ENCODE peak calls at places on chromosomes 1 and 21, in five cellular contexts. D, V, Y, M and T are unnamed samples.

GRCh38 chr1:159171688-159172501 is 480 bp downstream of the CADM3 start:
- DNase-seq in D (no peak), V (no peak), M (peak), Y (no peak), T (no peak)

GRCh38 chr1:171965802-171966201 is 124.5 kb downstream of the DNM3 start:
- DNase-seq in Y (no peak), V (peak), M (no peak), D (peak), T (no peak)

GRCh38 chr1:9371391-9371935 is 78.8 kb downstream of the SPSB1 start:
- DNase-seq in Y (no peak), V (peak), M (peak), D (peak), T (no peak)

GRCh38 chr21:31622397-31622796 is 37.1 kb upstream of the SOD1 start:
- DNase-seq in M (no peak), Y (no peak), D (no peak), V (no peak), T (no peak)

GRCh38 chr1:6591222-6591621 is 11.4 kb downstream of the ZBTB48 start:
- DNase-seq in Y (no peak), D (no peak), M (no peak), V (no peak), T (no peak)

GRCh38 chr1:21045351-21045750 is 131.3 kb downstream of the EIF4G3 start:
- DNase-seq in Y (no peak), V (no peak), M (no peak), D (no peak), T (no peak)

GRCh38 chr1:30749691-30750583 is 7.6 kb downstream of the LAPTM5 start:
- DNase-seq in D (no peak), Y (no peak), M (no peak), V (no peak), T (no peak)

GRCh38 chr1:33436557-33437296 is 5.8 kb upstream of the PHC2 start:
- DNase-seq in V (no peak), D (peak), Y (no peak), M (no peak), T (no peak)

GRCh38 chr1:61659061-61659460 is 65.9 kb downstream of the TM2D1 start:
- DNase-seq in D (no peak), M (no peak), Y (no peak), V (peak), T (no peak)

GRCh38 chr1:246632584-246633168 is 66.4 kb downstream of the CNST start:
- DNase-seq in Y (no peak), D (peak), V (peak), M (peak), T (no peak)

GRCh38 chr1:240385985-240386978 is 225.7 kb downstream of the GREM2 start:
- DNase-seq in Y (peak), D (peak), M (no peak), V (peak), T (peak)

GRCh38 chr1:227318852-227319607 is 738 bp upstream of the CDC42BPA start:
- DNase-seq in Y (peak), M (peak), D (peak), V (peak), T (peak)

GRCh38 chr1:157105988-157106812 is 6.6 kb upstream of the ETV3L start:
- DNase-seq in Y (peak), D (peak), V (peak), M (no peak), T (peak)

GRCh38 chr1:48061162-48062136 is 64.3 kb upstream of the TRABD2B start:
- DNase-seq in M (peak), D (peak), Y (peak), V (peak), T (peak)

GRCh38 chr1:196651637-196652215 is at the start of gene CFH:
- DNase-seq in D (peak), V (peak), Y (peak), M (no peak), T (peak)

GRCh38 chr1:207241164-207241934 is 80.1 kb upstream of the CD55 start:
- DNase-seq in M (no peak), Y (peak), V (no peak), D (no peak), T (peak)

GRCh38 chr1:36419569-36419968 is 21.9 kb upstream of the LSM10 start:
- DNase-seq in M (no peak), Y (no peak), D (peak), V (no peak), T (no peak)

GRCh38 chr1:220928320-220928719 is 49.1 kb downstream of the HLX start:
- DNase-seq in M (no peak), D (no peak), Y (no peak), V (no peak), T (no peak)

GRCh38 chr1:4794020-4794780 is 139.8 kb downstream of the AJAP1 start:
- DNase-seq in V (no peak), D (no peak), Y (no peak), M (no peak), T (no peak)

GRCh38 chr1:204828352-204828850 is 42.3 kb upstream of the NFASC start:
- DNase-seq in V (peak), M (peak), Y (peak), D (no peak), T (peak)

GRCh38 chr1:173414136-173414535 is 63.0 kb upstream of the PRDX6 start:
- DNase-seq in V (no peak), Y (no peak), D (no peak), M (no peak), T (no peak)

GRCh38 chr1:11934295-11935039 is at the start of gene PLOD1:
- DNase-seq in Y (peak), V (peak), D (peak), M (peak), T (peak)
- TF ChIP-seq CTCF in Y (no peak), V (no peak), D (no peak), M (no peak), T (no peak)

GRCh38 chr1:69401894-69402293 is 165.8 kb upstream of the LRRC7 start:
- DNase-seq in V (no peak), D (no peak), Y (no peak), M (no peak), T (no peak)

GRCh38 chr1:69403911-69404310 is 163.8 kb upstream of the LRRC7 start:
- DNase-seq in V (no peak), M (no peak), D (no peak), Y (no peak), T (no peak)

GRCh38 chr1:69404486-69404885 is 163.2 kb upstream of the LRRC7 start:
- DNase-seq in D (no peak), V (no peak), Y (no peak), M (no peak), T (no peak)

DNA sequence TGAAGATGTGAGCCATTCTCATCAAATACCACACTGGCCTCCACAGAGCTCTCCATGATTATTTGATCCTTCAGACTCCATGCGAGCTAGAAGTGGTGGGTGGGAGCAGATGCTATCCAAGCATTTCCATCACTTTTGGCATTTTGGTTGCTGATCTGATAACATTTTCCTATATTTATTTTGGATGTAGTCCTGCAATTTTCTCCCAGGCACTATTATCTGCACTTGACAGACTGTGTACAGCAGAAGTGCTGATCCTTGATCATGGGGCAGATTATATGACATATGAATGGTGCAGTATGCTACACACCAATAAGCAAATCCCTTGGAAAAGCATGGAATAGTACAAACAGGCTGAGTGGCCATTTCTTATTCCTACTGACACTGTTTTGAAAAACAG is 167.6 kb upstream of the LRRC7 start:
- DNase-seq in M (no peak), Y (no peak), V (no peak), D (no peak), T (no peak)
- TF ChIP-seq CTCF in M (no peak), Y (no peak), V (no peak), D (no peak), T (no peak)

GRCh38 chr21:33278736-33279135 is 12.6 kb downstream of the IL10RB start:
- DNase-seq in Y (no peak), V (peak), M (no peak), D (peak), T (no peak)

GRCh38 chr21:33281101-33281652 is 15.0 kb downstream of the IL10RB start:
- DNase-seq in Y (no peak), M (no peak), D (no peak), V (no peak), T (no peak)

GRCh38 chr21:33279330-33279820 is 13.2 kb downstream of the IL10RB start:
- DNase-seq in Y (no peak), D (no peak), M (no peak), V (no peak), T (no peak)
- TF ChIP-seq CTCF in Y (no peak), D (no peak), M (no peak), V (no peak), T (no peak)

GRCh38 chr1:66331641-66332523 is 202.1 kb upstream of the SGIP1 start:
- DNase-seq in D (peak), Y (peak), M (peak), V (peak), T (peak)
- TF ChIP-seq CTCF in D (peak), Y (no peak), M (peak), V (peak), T (no peak)